ENCODE peak calls at places on chromosomes 2 and 18, in eight cellular contexts. One of them, this sample, is unnamed.

GRCh38 chr2:74142340-74142739 is 5.4 kb downstream of the BOLA3 start:
- DNase-seq in neural progenitor cell: peak; percentile 44
- DNase-seq in lower lobe of right lung: no peak
- DNase-seq in mammary epithelial cell: no peak
- DNase-seq in IMR-90: no peak
- DNase-seq in Karpas-422: peak; percentile 60
- DNase-seq in endodermal cell: peak; percentile 78
- DNase-seq in suprapubic skin: no peak
- DNase-seq in this sample: no peak

GRCh38 chr2:166238176-166238575 is 110.4 kb upstream of the SCN1A start:
- DNase-seq in endodermal cell: no peak
- DNase-seq in neural progenitor cell: no peak
- DNase-seq in Karpas-422: no peak
- DNase-seq in IMR-90: peak; percentile 20
- DNase-seq in mammary epithelial cell: no peak
- DNase-seq in lower lobe of right lung: no peak
- DNase-seq in suprapubic skin: no peak
- DNase-seq in this sample: no peak

GRCh38 chr2:236705295-236706114 is 135.9 kb downstream of the ACKR3 start:
- DNase-seq in lower lobe of right lung: no peak
- DNase-seq in suprapubic skin: no peak
- DNase-seq in mammary epithelial cell: no peak
- DNase-seq in endodermal cell: no peak
- DNase-seq in Karpas-422: no peak
- DNase-seq in IMR-90: no peak
- DNase-seq in neural progenitor cell: no peak
- DNase-seq in this sample: no peak

GRCh38 chr2:95275151-95275515 is 884 bp downstream of the PROM2 start:
- DNase-seq in IMR-90: no peak
- DNase-seq in neural progenitor cell: no peak
- DNase-seq in Karpas-422: no peak
- DNase-seq in lower lobe of right lung: peak; percentile 37
- DNase-seq in mammary epithelial cell: no peak
- DNase-seq in endodermal cell: no peak
- DNase-seq in suprapubic skin: peak; percentile 46
- DNase-seq in this sample: no peak

GRCh38 chr2:235678712-235679111 is 184.9 kb downstream of the AGAP1 start:
- DNase-seq in neural progenitor cell: no peak
- DNase-seq in Karpas-422: no peak
- DNase-seq in suprapubic skin: no peak
- DNase-seq in IMR-90: no peak
- DNase-seq in mammary epithelial cell: no peak
- DNase-seq in endodermal cell: no peak
- DNase-seq in lower lobe of right lung: no peak
- DNase-seq in this sample: no peak

GRCh38 chr2:71604709-71605085 is 151.3 kb downstream of the DYSF start:
- DNase-seq in Karpas-422: no peak
- DNase-seq in neural progenitor cell: no peak
- DNase-seq in IMR-90: no peak
- DNase-seq in mammary epithelial cell: no peak
- DNase-seq in lower lobe of right lung: no peak
- DNase-seq in endodermal cell: peak; percentile 40
- DNase-seq in suprapubic skin: peak; percentile 24
- DNase-seq in this sample: no peak

GRCh38 chr2:165536861-165537499 is 67.5 kb downstream of the CSRNP3 start:
- DNase-seq in Karpas-422: no peak
- DNase-seq in endodermal cell: no peak
- DNase-seq in lower lobe of right lung: no peak
- DNase-seq in suprapubic skin: no peak
- DNase-seq in IMR-90: no peak
- DNase-seq in neural progenitor cell: no peak
- DNase-seq in mammary epithelial cell: no peak
- DNase-seq in this sample: no peak

GRCh38 chr18:32310119-32310518 is 120.3 kb downstream of the MEP1B start:
- DNase-seq in endodermal cell: no peak
- DNase-seq in IMR-90: peak; percentile 89
- DNase-seq in mammary epithelial cell: no peak
- DNase-seq in Karpas-422: no peak
- DNase-seq in suprapubic skin: no peak
- DNase-seq in neural progenitor cell: no peak
- DNase-seq in lower lobe of right lung: no peak
- DNase-seq in this sample: no peak

GRCh38 chr18:12008842-12009580 is 27.7 kb downstream of the IMPA2 start:
- DNase-seq in neural progenitor cell: no peak
- DNase-seq in mammary epithelial cell: no peak
- DNase-seq in Karpas-422: no peak
- DNase-seq in IMR-90: no peak
- DNase-seq in lower lobe of right lung: no peak
- DNase-seq in suprapubic skin: no peak
- DNase-seq in endodermal cell: no peak
- DNase-seq in this sample: no peak

GRCh38 chr2:113187771-113188170 is 14.0 kb downstream of the PSD4 start:
- DNase-seq in endodermal cell: no peak
- DNase-seq in IMR-90: no peak
- DNase-seq in suprapubic skin: no peak
- DNase-seq in lower lobe of right lung: no peak
- DNase-seq in Karpas-422: no peak
- DNase-seq in mammary epithelial cell: no peak
- DNase-seq in neural progenitor cell: no peak
- DNase-seq in this sample: no peak

GRCh38 chr18:67518566-67518965 is 2.0 kb upstream of the DSEL start:
- DNase-seq in endodermal cell: no peak
- DNase-seq in mammary epithelial cell: no peak
- DNase-seq in lower lobe of right lung: no peak
- DNase-seq in Karpas-422: no peak
- DNase-seq in IMR-90: no peak
- DNase-seq in neural progenitor cell: no peak
- DNase-seq in suprapubic skin: no peak
- DNase-seq in this sample: no peak
- H3K4me1 ChIP-seq in endodermal cell: no peaks in the 10 kb centered on the region
- H3K4me1 ChIP-seq in mammary epithelial cell: peaks cover 16% of the 10 kb centered on the region
- H3K4me1 ChIP-seq in lower lobe of right lung: peaks cover 22% of the 10 kb centered on the region
- H3K4me1 ChIP-seq in Karpas-422: no peaks in the 10 kb centered on the region
- H3K4me1 ChIP-seq in IMR-90: peaks cover 9% of the 10 kb centered on the region
- H3K4me1 ChIP-seq in neural progenitor cell: peaks cover 12% of the 10 kb centered on the region
- H3K4me1 ChIP-seq in suprapubic skin: peaks cover 21% of the 10 kb centered on the region
- H3K4me1 ChIP-seq in this sample: peaks cover 30% of the 10 kb centered on the region

GRCh38 chr2:105812180-105813044 is 67.7 kb downstream of the NCK2 start:
- DNase-seq in endodermal cell: no peak
- DNase-seq in mammary epithelial cell: peak; percentile 96
- DNase-seq in IMR-90: peak; percentile 93
- DNase-seq in neural progenitor cell: peak; percentile 43
- DNase-seq in Karpas-422: no peak
- DNase-seq in lower lobe of right lung: no peak
- DNase-seq in suprapubic skin: no peak
- DNase-seq in this sample: peak; percentile 41

GRCh38 chr2:105813045-105813315 is 68.3 kb downstream of the NCK2 start:
- DNase-seq in suprapubic skin: no peak
- DNase-seq in lower lobe of right lung: no peak
- DNase-seq in IMR-90: no peak
- DNase-seq in endodermal cell: no peak
- DNase-seq in mammary epithelial cell: no peak
- DNase-seq in Karpas-422: no peak
- DNase-seq in neural progenitor cell: no peak
- DNase-seq in this sample: no peak

GRCh38 chr2:105813405-105813804 is 68.7 kb downstream of the NCK2 start:
- DNase-seq in suprapubic skin: no peak
- DNase-seq in Karpas-422: no peak
- DNase-seq in endodermal cell: no peak
- DNase-seq in lower lobe of right lung: no peak
- DNase-seq in IMR-90: no peak
- DNase-seq in mammary epithelial cell: no peak
- DNase-seq in neural progenitor cell: no peak
- DNase-seq in this sample: no peak

GRCh38 chr2:105815401-105815800 is 70.7 kb downstream of the NCK2 start:
- DNase-seq in lower lobe of right lung: no peak
- DNase-seq in neural progenitor cell: no peak
- DNase-seq in IMR-90: no peak
- DNase-seq in endodermal cell: no peak
- DNase-seq in Karpas-422: no peak
- DNase-seq in suprapubic skin: no peak
- DNase-seq in mammary epithelial cell: no peak
- DNase-seq in this sample: no peak

DNA sequence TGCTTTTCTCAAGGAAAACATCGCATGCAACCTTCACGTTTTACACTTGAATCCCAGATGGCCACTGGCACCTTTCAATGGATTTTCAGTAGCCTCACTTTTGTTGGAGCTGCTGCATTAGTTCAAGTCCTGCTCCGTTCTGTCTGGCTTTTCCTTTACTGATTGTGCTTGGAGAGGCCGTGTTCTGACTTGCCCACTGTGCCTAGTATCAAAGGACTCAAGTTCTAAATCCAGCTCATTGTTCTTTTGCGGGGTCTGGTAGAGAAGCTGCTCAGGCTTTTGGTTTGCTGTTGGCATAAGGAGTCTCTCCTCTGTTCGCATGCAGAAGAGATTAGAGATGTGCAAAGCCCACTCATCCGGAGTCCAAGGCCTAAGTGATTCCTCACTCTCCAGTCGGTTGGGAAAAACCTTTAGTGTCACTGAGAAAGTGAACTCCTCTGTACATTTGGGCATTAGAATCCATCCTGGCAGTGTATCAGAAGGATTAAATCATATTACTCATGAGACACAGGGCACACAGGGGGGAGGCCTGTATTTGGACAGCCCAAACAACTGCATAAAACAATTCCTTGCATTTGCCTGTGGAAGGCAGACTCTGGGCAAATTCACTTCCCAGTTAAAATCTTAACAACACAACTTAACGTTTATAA is 69.7 kb downstream of the NCK2 start:
- DNase-seq in neural progenitor cell: no peak
- DNase-seq in Karpas-422: no peak
- DNase-seq in lower lobe of right lung: no peak
- DNase-seq in suprapubic skin: no peak
- DNase-seq in endodermal cell: no peak
- DNase-seq in IMR-90: no peak
- DNase-seq in mammary epithelial cell: peak; percentile 79
- DNase-seq in this sample: no peak
- H3K4me1 ChIP-seq in neural progenitor cell: peaks cover 37% of the 10 kb centered on the region
- H3K4me1 ChIP-seq in Karpas-422: no peaks in the 10 kb centered on the region
- H3K4me1 ChIP-seq in lower lobe of right lung: peaks cover 18% of the 10 kb centered on the region
- H3K4me1 ChIP-seq in suprapubic skin: peaks cover 41% of the 10 kb centered on the region
- H3K4me1 ChIP-seq in endodermal cell: peaks cover 3% of the 10 kb centered on the region
- H3K4me1 ChIP-seq in IMR-90: peaks cover 11% of the 10 kb centered on the region
- H3K4me1 ChIP-seq in mammary epithelial cell: peaks cover 38% of the 10 kb centered on the region
- H3K4me1 ChIP-seq in this sample: peaks cover 61% of the 10 kb centered on the region

GRCh38 chr2:27638709-27639108 is 9.9 kb downstream of the GPN1 start:
- DNase-seq in mammary epithelial cell: peak; percentile 89
- DNase-seq in lower lobe of right lung: no peak
- DNase-seq in suprapubic skin: no peak
- DNase-seq in neural progenitor cell: no peak
- DNase-seq in IMR-90: peak; percentile 90
- DNase-seq in endodermal cell: no peak
- DNase-seq in Karpas-422: no peak
- DNase-seq in this sample: no peak
- H3K4me1 ChIP-seq in mammary epithelial cell: peaks cover 29% of the 10 kb centered on the region
- H3K4me1 ChIP-seq in lower lobe of right lung: no peaks in the 10 kb centered on the region
- H3K4me1 ChIP-seq in suprapubic skin: no peaks in the 10 kb centered on the region
- H3K4me1 ChIP-seq in neural progenitor cell: no peaks in the 10 kb centered on the region
- H3K4me1 ChIP-seq in IMR-90: no peaks in the 10 kb centered on the region
- H3K4me1 ChIP-seq in endodermal cell: no peaks in the 10 kb centered on the region
- H3K4me1 ChIP-seq in Karpas-422: no peaks in the 10 kb centered on the region
- H3K4me1 ChIP-seq in this sample: no peaks in the 10 kb centered on the region

GRCh38 chr2:239819974-239820555 is 205.1 kb downstream of the NDUFA10 start:
- DNase-seq in mammary epithelial cell: no peak
- DNase-seq in neural progenitor cell: no peak
- DNase-seq in IMR-90: no peak
- DNase-seq in endodermal cell: peak; percentile 21
- DNase-seq in suprapubic skin: peak; percentile 46
- DNase-seq in lower lobe of right lung: no peak
- DNase-seq in Karpas-422: no peak
- DNase-seq in this sample: peak; percentile 11

GRCh38 chr2:239818086-239818485 is 207.1 kb downstream of the NDUFA10 start:
- DNase-seq in Karpas-422: no peak
- DNase-seq in mammary epithelial cell: no peak
- DNase-seq in endodermal cell: no peak
- DNase-seq in neural progenitor cell: no peak
- DNase-seq in lower lobe of right lung: no peak
- DNase-seq in suprapubic skin: peak; percentile 48
- DNase-seq in IMR-90: no peak
- DNase-seq in this sample: no peak

GRCh38 chr2:239819091-239819973 is 205.8 kb downstream of the NDUFA10 start:
- DNase-seq in neural progenitor cell: no peak
- DNase-seq in endodermal cell: peak; percentile 27
- DNase-seq in suprapubic skin: peak; percentile 40
- DNase-seq in IMR-90: no peak
- DNase-seq in Karpas-422: no peak
- DNase-seq in mammary epithelial cell: no peak
- DNase-seq in lower lobe of right lung: no peak
- DNase-seq in this sample: no peak

GRCh38 chr2:239817011-239817490 is 208.1 kb downstream of the NDUFA10 start:
- DNase-seq in neural progenitor cell: no peak
- DNase-seq in IMR-90: no peak
- DNase-seq in suprapubic skin: peak; percentile 38
- DNase-seq in endodermal cell: peak; percentile 37
- DNase-seq in lower lobe of right lung: no peak
- DNase-seq in mammary epithelial cell: no peak
- DNase-seq in Karpas-422: no peak
- DNase-seq in this sample: no peak

DNA sequence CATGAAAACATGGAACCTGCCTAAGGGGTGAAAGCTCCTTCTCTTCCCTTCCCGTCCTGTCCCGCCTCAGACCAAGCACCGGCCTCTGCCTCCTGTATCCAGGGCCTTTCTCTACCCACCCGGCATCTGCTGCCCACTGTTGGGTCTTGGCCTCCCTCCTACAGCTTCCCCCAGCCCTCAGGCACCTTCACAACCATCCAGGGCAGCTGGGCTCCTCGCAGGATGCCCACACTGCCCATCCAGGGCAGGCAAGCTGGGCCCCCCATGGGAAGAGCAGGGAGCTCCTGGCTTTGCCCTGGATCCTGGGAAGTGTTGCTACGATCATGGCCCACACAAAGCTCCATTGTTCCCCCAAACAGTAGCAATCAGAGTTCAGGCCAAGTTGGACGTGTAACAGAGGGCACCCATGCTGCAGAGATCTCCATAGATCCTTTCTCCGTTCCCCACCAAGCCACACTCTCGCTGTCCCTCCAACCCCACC is 206.6 kb downstream of the NDUFA10 start:
- DNase-seq in suprapubic skin: peak; percentile 46
- DNase-seq in neural progenitor cell: no peak
- DNase-seq in IMR-90: no peak
- DNase-seq in lower lobe of right lung: no peak
- DNase-seq in endodermal cell: peak; percentile 28
- DNase-seq in mammary epithelial cell: no peak
- DNase-seq in Karpas-422: no peak
- DNase-seq in this sample: no peak
- H3K4me1 ChIP-seq in suprapubic skin: peaks cover 14% of the 10 kb centered on the region
- H3K4me1 ChIP-seq in neural progenitor cell: no peaks in the 10 kb centered on the region
- H3K4me1 ChIP-seq in IMR-90: no peaks in the 10 kb centered on the region
- H3K4me1 ChIP-seq in lower lobe of right lung: peaks cover 19% of the 10 kb centered on the region
- H3K4me1 ChIP-seq in endodermal cell: no peaks in the 10 kb centered on the region
- H3K4me1 ChIP-seq in mammary epithelial cell: no peaks in the 10 kb centered on the region
- H3K4me1 ChIP-seq in Karpas-422: peaks cover 4% of the 10 kb centered on the region
- H3K4me1 ChIP-seq in this sample: peaks cover 10% of the 10 kb centered on the region

This sample was measured in left ventricle myocardium inferior.